ENCODE peak calls at places on chromosomes 13 and 19, in eight cellular contexts. T, H, Z, E, Y, P, M and R are unnamed samples.

GRCh38 chr13:101640797-101641400 is 188.4 kb downstream of the ITGBL1 start:
- DNase-seq in H (no peak), P (peak), E (peak), Z (no peak), Y (peak), T (peak), M (peak), R (no peak)

GRCh38 chr19:49347835-49348234 is 12.6 kb downstream of the CD37 start:
- DNase-seq in M (peak), T (peak), E (peak), H (no peak), Y (peak), Z (no peak), P (peak), R (peak)

GRCh38 chr13:30708541-30708940 is 26.8 kb upstream of the ALOX5AP start:
- DNase-seq in Y (peak), T (no peak), Z (no peak), E (peak), M (peak), H (peak), P (peak), R (no peak)

GRCh38 chr19:13056052-13056660 is 46.5 kb downstream of the LYL1 start:
- DNase-seq in Y (no peak), P (peak), M (peak), H (peak), Z (no peak), E (no peak), T (no peak), R (peak)

GRCh38 chr19:44856438-44857083 is 10.5 kb downstream of the NECTIN2 start:
- DNase-seq in E (no peak), M (peak), Y (peak), Z (peak), T (no peak), H (no peak), P (no peak), R (peak)

GRCh38 chr19:58560007-58560887 is 1.8 kb upstream of the UBE2M start:
- DNase-seq in T (no peak), M (no peak), H (no peak), E (no peak), P (no peak), Y (no peak), Z (no peak), R (no peak)

GRCh38 chr13:104816716-104817115 is 1718.7 kb downstream of the EFNB2 start:
- DNase-seq in E (no peak), Z (no peak), P (no peak), H (no peak), Y (no peak), T (no peak), M (no peak), R (no peak)

GRCh38 chr19:32457540-32457939 is 52.0 kb downstream of the DPY19L3 start:
- DNase-seq in E (no peak), Z (no peak), M (no peak), P (no peak), T (no peak), Y (peak), H (no peak), R (no peak)